ENCODE peak calls at places on chromosome 10, in nine cellular contexts. One of them, this sample, is unnamed.

GRCh38 chr10:45647118-45647517 is 25.5 kb downstream of the ZFAND4 start:
- DNase-seq in HAP-1: no peak
- DNase-seq in GM19239: no peak
- DNase-seq in dermis microvascular lymphatic vessel endothelial cell: no peak
- DNase-seq in stomach: no peak
- DNase-seq in germinal center: no peak
- DNase-seq in neural progenitor cell: no peak
- DNase-seq in GM20000: no peak
- DNase-seq in AG04450: no peak
- DNase-seq in this sample: no peak

GRCh38 chr10:93225938-93226337 is 152.2 kb downstream of the CYP26A1 start:
- DNase-seq in HAP-1: no peak
- DNase-seq in GM19239: no peak
- DNase-seq in dermis microvascular lymphatic vessel endothelial cell: no peak
- DNase-seq in stomach: no peak
- DNase-seq in germinal center: no peak
- DNase-seq in neural progenitor cell: no peak
- DNase-seq in GM20000: no peak
- DNase-seq in AG04450: no peak
- DNase-seq in this sample: no peak

GRCh38 chr10:128152741-128153583 is 26.7 kb upstream of the MKI67 start:
- DNase-seq in HAP-1: no peak
- DNase-seq in GM19239: no peak
- DNase-seq in dermis microvascular lymphatic vessel endothelial cell: peak; percentile 35
- DNase-seq in stomach: no peak
- DNase-seq in germinal center: no peak
- DNase-seq in neural progenitor cell: peak; percentile 33
- DNase-seq in GM20000: no peak
- DNase-seq in AG04450: no peak
- DNase-seq in this sample: no peak

GRCh38 chr10:128859738-128860386 is 607.2 kb upstream of the MGMT start:
- DNase-seq in HAP-1: peak; percentile 40
- DNase-seq in GM19239: peak; percentile 12
- DNase-seq in dermis microvascular lymphatic vessel endothelial cell: peak; percentile 46
- DNase-seq in stomach: peak; percentile 44
- DNase-seq in germinal center: peak; percentile 19
- DNase-seq in neural progenitor cell: peak; percentile 56
- DNase-seq in GM20000: peak; percentile 40
- DNase-seq in AG04450: no peak
- DNase-seq in this sample: peak; percentile 54

GRCh38 chr10:5776881-5777197 is 36.4 kb downstream of the GDI2 start:
- DNase-seq in HAP-1: no peak
- DNase-seq in GM19239: no peak
- DNase-seq in dermis microvascular lymphatic vessel endothelial cell: peak; percentile 58
- DNase-seq in stomach: no peak
- DNase-seq in germinal center: no peak
- DNase-seq in neural progenitor cell: no peak
- DNase-seq in GM20000: no peak
- DNase-seq in AG04450: peak; percentile 16
- DNase-seq in this sample: no peak

GRCh38 chr10:23314835-23315239 is 29.8 kb downstream of the C10orf67 start:
- DNase-seq in HAP-1: peak; percentile 70
- DNase-seq in GM19239: no peak
- DNase-seq in dermis microvascular lymphatic vessel endothelial cell: peak; percentile 73
- DNase-seq in stomach: peak; percentile 52
- DNase-seq in germinal center: peak; percentile 36
- DNase-seq in neural progenitor cell: peak; percentile 80
- DNase-seq in GM20000: peak; percentile 34
- DNase-seq in AG04450: peak; percentile 71
- DNase-seq in this sample: peak; percentile 71

GRCh38 chr10:76303682-76304316 is 872.4 kb downstream of the LRMDA start:
- DNase-seq in HAP-1: peak; percentile 69
- DNase-seq in GM19239: no peak
- DNase-seq in dermis microvascular lymphatic vessel endothelial cell: peak; percentile 61
- DNase-seq in stomach: peak; percentile 78
- DNase-seq in germinal center: peak; percentile 10
- DNase-seq in neural progenitor cell: peak; percentile 91
- DNase-seq in GM20000: peak; percentile 29
- DNase-seq in AG04450: peak; percentile 21
- DNase-seq in this sample: peak; percentile 11

GRCh38 chr10:11236234-11236633 is 218.6 kb downstream of the CELF2 start:
- DNase-seq in HAP-1: no peak
- DNase-seq in GM19239: no peak
- DNase-seq in dermis microvascular lymphatic vessel endothelial cell: no peak
- DNase-seq in stomach: no peak
- DNase-seq in germinal center: no peak
- DNase-seq in neural progenitor cell: no peak
- DNase-seq in GM20000: no peak
- DNase-seq in AG04450: no peak
- DNase-seq in this sample: no peak

GRCh38 chr10:113959383-113959760 is 84.3 kb upstream of the ADRB1 start:
- DNase-seq in HAP-1: no peak
- DNase-seq in GM19239: no peak
- DNase-seq in dermis microvascular lymphatic vessel endothelial cell: no peak
- DNase-seq in stomach: peak; percentile 73
- DNase-seq in germinal center: no peak
- DNase-seq in neural progenitor cell: no peak
- DNase-seq in GM20000: peak; percentile 43
- DNase-seq in AG04450: no peak
- DNase-seq in this sample: no peak

GRCh38 chr10:71025535-71025934 is 137.2 kb upstream of the PCBD1 start:
- DNase-seq in HAP-1: no peak
- DNase-seq in GM19239: no peak
- DNase-seq in dermis microvascular lymphatic vessel endothelial cell: no peak
- DNase-seq in stomach: no peak
- DNase-seq in germinal center: no peak
- DNase-seq in neural progenitor cell: no peak
- DNase-seq in GM20000: no peak
- DNase-seq in AG04450: no peak
- DNase-seq in this sample: no peak

GRCh38 chr10:118102116-118102515 is 55.4 kb upstream of the RAB11FIP2 start:
- DNase-seq in HAP-1: no peak
- DNase-seq in GM19239: no peak
- DNase-seq in dermis microvascular lymphatic vessel endothelial cell: no peak
- DNase-seq in stomach: no peak
- DNase-seq in germinal center: no peak
- DNase-seq in neural progenitor cell: no peak
- DNase-seq in GM20000: no peak
- DNase-seq in AG04450: no peak
- DNase-seq in this sample: no peak

GRCh38 chr10:60910543-60910942 is 33.4 kb downstream of the RHOBTB1 start:
- DNase-seq in HAP-1: no peak
- DNase-seq in GM19239: no peak
- DNase-seq in dermis microvascular lymphatic vessel endothelial cell: peak; percentile 68
- DNase-seq in stomach: peak; percentile 74
- DNase-seq in germinal center: no peak
- DNase-seq in neural progenitor cell: no peak
- DNase-seq in GM20000: no peak
- DNase-seq in AG04450: no peak
- DNase-seq in this sample: peak; percentile 85

GRCh38 chr10:79380918-79381775 is 33.9 kb downstream of the PPIF start:
- DNase-seq in HAP-1: no peak
- DNase-seq in GM19239: no peak
- DNase-seq in dermis microvascular lymphatic vessel endothelial cell: no peak
- DNase-seq in stomach: peak; percentile 22
- DNase-seq in germinal center: no peak
- DNase-seq in neural progenitor cell: no peak
- DNase-seq in GM20000: peak; percentile 4
- DNase-seq in AG04450: no peak
- DNase-seq in this sample: no peak

GRCh38 chr10:31036209-31036608 is 4.5 kb upstream of the ZNF438 start:
- DNase-seq in HAP-1: no peak
- DNase-seq in GM19239: no peak
- DNase-seq in dermis microvascular lymphatic vessel endothelial cell: peak; percentile 64
- DNase-seq in stomach: no peak
- DNase-seq in germinal center: no peak
- DNase-seq in neural progenitor cell: peak; percentile 55
- DNase-seq in GM20000: no peak
- DNase-seq in AG04450: no peak
- DNase-seq in this sample: no peak

GRCh38 chr10:73095479-73096021 is 1.1 kb downstream of the P4HA1 start:
- DNase-seq in HAP-1: peak; percentile 79
- DNase-seq in GM19239: no peak
- DNase-seq in dermis microvascular lymphatic vessel endothelial cell: peak; percentile 71
- DNase-seq in stomach: peak; percentile 36
- DNase-seq in germinal center: peak; percentile 12
- DNase-seq in neural progenitor cell: peak; percentile 77
- DNase-seq in GM20000: peak; percentile 32
- DNase-seq in AG04450: peak; percentile 61
- DNase-seq in this sample: peak; percentile 40

GRCh38 chr10:132942101-132942739 is at the start of gene CFAP46:
- DNase-seq in HAP-1: peak; percentile 87
- DNase-seq in GM19239: peak; percentile 50
- DNase-seq in dermis microvascular lymphatic vessel endothelial cell: peak; percentile 42
- DNase-seq in stomach: peak; percentile 62
- DNase-seq in germinal center: peak; percentile 29
- DNase-seq in neural progenitor cell: peak; percentile 86
- DNase-seq in GM20000: peak; percentile 82
- DNase-seq in AG04450: no peak
- DNase-seq in this sample: no peak

GRCh38 chr10:124367936-124368335 is 50.8 kb downstream of the OAT start:
- DNase-seq in HAP-1: no peak
- DNase-seq in GM19239: no peak
- DNase-seq in dermis microvascular lymphatic vessel endothelial cell: no peak
- DNase-seq in stomach: no peak
- DNase-seq in germinal center: no peak
- DNase-seq in neural progenitor cell: peak; percentile 65
- DNase-seq in GM20000: no peak
- DNase-seq in AG04450: no peak
- DNase-seq in this sample: no peak

GRCh38 chr10:130048081-130048480 is 62.5 kb downstream of the C10orf143 start:
- DNase-seq in HAP-1: no peak
- DNase-seq in GM19239: no peak
- DNase-seq in dermis microvascular lymphatic vessel endothelial cell: no peak
- DNase-seq in stomach: no peak
- DNase-seq in germinal center: no peak
- DNase-seq in neural progenitor cell: no peak
- DNase-seq in GM20000: no peak
- DNase-seq in AG04450: no peak
- DNase-seq in this sample: no peak

GRCh38 chr10:3755440-3756359 is 29.3 kb downstream of the KLF6 start:
- DNase-seq in HAP-1: no peak
- DNase-seq in GM19239: no peak
- DNase-seq in dermis microvascular lymphatic vessel endothelial cell: peak; percentile 74
- DNase-seq in stomach: no peak
- DNase-seq in germinal center: no peak
- DNase-seq in neural progenitor cell: no peak
- DNase-seq in GM20000: no peak
- DNase-seq in AG04450: no peak
- DNase-seq in this sample: no peak

GRCh38 chr10:82266438-82266837 is 391.4 kb downstream of the NRG3 start:
- DNase-seq in HAP-1: no peak
- DNase-seq in GM19239: no peak
- DNase-seq in dermis microvascular lymphatic vessel endothelial cell: no peak
- DNase-seq in stomach: no peak
- DNase-seq in germinal center: no peak
- DNase-seq in neural progenitor cell: no peak
- DNase-seq in GM20000: no peak
- DNase-seq in AG04450: no peak
- DNase-seq in this sample: no peak

GRCh38 chr10:112961609-112962008 is 11.6 kb downstream of the TCF7L2 start:
- DNase-seq in HAP-1: no peak
- DNase-seq in GM19239: no peak
- DNase-seq in dermis microvascular lymphatic vessel endothelial cell: no peak
- DNase-seq in stomach: no peak
- DNase-seq in germinal center: no peak
- DNase-seq in neural progenitor cell: no peak
- DNase-seq in GM20000: no peak
- DNase-seq in AG04450: no peak
- DNase-seq in this sample: no peak

GRCh38 chr10:12262278-12262981 is 66.4 kb downstream of the CDC123 start:
- DNase-seq in HAP-1: no peak
- DNase-seq in GM19239: no peak
- DNase-seq in dermis microvascular lymphatic vessel endothelial cell: no peak
- DNase-seq in stomach: no peak
- DNase-seq in germinal center: no peak
- DNase-seq in neural progenitor cell: no peak
- DNase-seq in GM20000: no peak
- DNase-seq in AG04450: no peak
- DNase-seq in this sample: no peak

GRCh38 chr10:105262666-105263065 is 621.6 kb downstream of the SORCS3 start:
- DNase-seq in HAP-1: no peak
- DNase-seq in GM19239: no peak
- DNase-seq in dermis microvascular lymphatic vessel endothelial cell: no peak
- DNase-seq in stomach: no peak
- DNase-seq in germinal center: no peak
- DNase-seq in neural progenitor cell: no peak
- DNase-seq in GM20000: no peak
- DNase-seq in AG04450: no peak
- DNase-seq in this sample: no peak

GRCh38 chr10:124388476-124388822 is 30.3 kb downstream of the OAT start:
- DNase-seq in HAP-1: no peak
- DNase-seq in GM19239: no peak
- DNase-seq in dermis microvascular lymphatic vessel endothelial cell: no peak
- DNase-seq in stomach: no peak
- DNase-seq in germinal center: no peak
- DNase-seq in neural progenitor cell: no peak
- DNase-seq in GM20000: peak; percentile 19
- DNase-seq in AG04450: no peak
- DNase-seq in this sample: no peak

GRCh38 chr10:131125511-131126225 is 185.9 kb downstream of the TCERG1L start:
- DNase-seq in HAP-1: no peak
- DNase-seq in GM19239: no peak
- DNase-seq in dermis microvascular lymphatic vessel endothelial cell: no peak
- DNase-seq in stomach: no peak
- DNase-seq in germinal center: no peak
- DNase-seq in neural progenitor cell: no peak
- DNase-seq in GM20000: no peak
- DNase-seq in AG04450: no peak
- DNase-seq in this sample: no peak